ENCODE peak calls at places on chromosomes 7 and 10, in six cellular contexts. J is dorsolateral prefrontal cortex, E is fibroblast of lung, M is ascending aorta, V is A549, B is pancreas. G is an unnamed sample.

GRCh38 chr10:37803269-37803668 is 54.1 kb downstream of the ZNF248 start:
- DNase-seq in B (no peak), M (no peak), E (no peak), J (no peak), V (no peak), G (no peak)

GRCh38 chr7:115910541-115911164 is 119.9 kb downstream of the TFEC start:
- DNase-seq in M (no peak), V (no peak), B (no peak), J (no peak), E (peak), G (peak)

GRCh38 chr7:66076459-66077329 is 1.1 kb downstream of the ASL start:
- DNase-seq in E (no peak), J (no peak), M (no peak), V (no peak), B (peak), G (no peak)

GRCh38 chr10:104806791-104807190 is 165.7 kb downstream of the SORCS3 start:
- DNase-seq in V (no peak), J (no peak), E (no peak), M (no peak), B (no peak), G (no peak)

GRCh38 chr7:44084695-44085094 is 2.4 kb upstream of the POLM start:
- DNase-seq in E (no peak), J (no peak), V (no peak), B (no peak), M (no peak), G (peak)

GRCh38 chr7:76409537-76409936 is at the start of gene SSC4D:
- DNase-seq in B (no peak), M (no peak), J (no peak), V (no peak), E (no peak), G (no peak)

GRCh38 chr10:87862644-87863101 is 660 bp downstream of the KLLN start:
- DNase-seq in J (no peak), M (no peak), B (no peak), E (no peak), V (no peak), G (no peak)

GRCh38 chr7:115135111-115135510 is 213.2 kb downstream of the MDFIC start:
- DNase-seq in V (no peak), E (no peak), B (no peak), M (no peak), J (no peak), G (no peak)

GRCh38 chr7:147193476-147193875 is 1076.9 kb downstream of the CNTNAP2 start:
- DNase-seq in B (no peak), J (no peak), M (no peak), E (no peak), V (no peak), G (no peak)

GRCh38 chr7:66952343-66953043 is 31.5 kb downstream of the TMEM248 start:
- DNase-seq in B (no peak), E (peak), M (no peak), J (no peak), V (peak), G (peak)

GRCh38 chr7:35430547-35431153 is 176.8 kb upstream of the TBX20 start:
- DNase-seq in V (no peak), E (no peak), B (no peak), J (no peak), M (no peak), G (peak)

GRCh38 chr7:24200407-24200806 is 83.6 kb upstream of the NPY start:
- DNase-seq in E (no peak), M (no peak), J (no peak), V (no peak), B (no peak), G (no peak)

GRCh38 chr10:113424984-113425383 is 127.9 kb upstream of the HABP2 start:
- DNase-seq in M (no peak), B (no peak), J (no peak), E (no peak), V (no peak), G (no peak)

GRCh38 chr7:116177009-116177408 is 33.3 kb upstream of the TES start:
- DNase-seq in B (no peak), M (no peak), E (peak), J (no peak), V (no peak), G (peak)

GRCh38 chr7:37826825-37827224 is 21.6 kb upstream of the NME8 start:
- DNase-seq in B (no peak), M (no peak), V (no peak), E (no peak), J (no peak), G (no peak)

GRCh38 chr10:122019414-122019975 is 30.5 kb downstream of the TACC2 start:
- DNase-seq in J (no peak), M (no peak), B (peak), E (no peak), V (no peak), G (no peak)

GRCh38 chr7:73905360-73905759 is 44.4 kb downstream of the TMEM270 start:
- DNase-seq in M (no peak), V (no peak), J (no peak), E (no peak), B (no peak), G (no peak)

GRCh38 chr7:105512926-105513526 is 9.0 kb downstream of the PUS7 start:
- DNase-seq in M (no peak), J (no peak), V (no peak), B (no peak), E (no peak), G (no peak)

GRCh38 chr7:4797858-4798705 is 22.7 kb downstream of the AP5Z1 start:
- DNase-seq in B (no peak), V (peak), J (peak), M (no peak), E (peak), G (peak)

GRCh38 chr10:79074732-79075131 is 6.0 kb downstream of the ZMIZ1 start:
- DNase-seq in M (no peak), V (no peak), B (peak), E (no peak), J (no peak), G (no peak)

GRCh38 chr10:48551796-48552591 is 52.9 kb downstream of the ARHGAP22 start:
- DNase-seq in B (no peak), J (no peak), M (no peak), V (peak), E (peak), G (peak)

GRCh38 chr10:88389456-88389855 is 193.7 kb downstream of the RNLS start:
- DNase-seq in B (peak), M (no peak), V (no peak), E (peak), J (no peak), G (peak)

GRCh38 chr7:13731643-13732042 is 257.8 kb downstream of the ETV1 start:
- DNase-seq in V (no peak), J (no peak), B (no peak), M (no peak), E (peak), G (no peak)

GRCh38 chr7:74312418-74313021 is 23.3 kb downstream of the CLIP2 start:
- DNase-seq in B (no peak), J (no peak), V (no peak), E (no peak), M (no peak), G (no peak)

DNA sequence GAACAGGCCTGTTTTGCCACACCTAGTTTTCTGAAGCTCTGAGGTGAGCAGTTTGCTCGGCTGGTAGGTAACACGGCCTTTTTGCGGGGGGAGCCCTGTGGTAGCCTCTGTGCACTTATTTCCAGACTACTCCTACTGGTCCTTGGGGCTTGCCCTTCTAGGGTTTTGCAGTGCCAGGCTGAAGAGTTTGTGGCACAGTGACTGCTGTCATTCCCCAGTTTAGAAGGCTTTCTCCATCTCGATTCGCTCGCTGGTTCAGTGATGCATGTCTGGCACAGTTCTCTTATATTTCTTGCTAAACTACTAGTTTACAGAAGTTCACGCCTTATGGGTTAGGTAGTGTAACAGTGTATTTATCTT is 711 bp downstream of the KIF20B start:
- DNase-seq in E (peak), J (no peak), M (no peak), V (peak), B (no peak), G (no peak)
- H3K4me3 ChIP-seq in E (peak), J (peak), M (peak), V (peak), B (no peak), G (peak)

DNA sequence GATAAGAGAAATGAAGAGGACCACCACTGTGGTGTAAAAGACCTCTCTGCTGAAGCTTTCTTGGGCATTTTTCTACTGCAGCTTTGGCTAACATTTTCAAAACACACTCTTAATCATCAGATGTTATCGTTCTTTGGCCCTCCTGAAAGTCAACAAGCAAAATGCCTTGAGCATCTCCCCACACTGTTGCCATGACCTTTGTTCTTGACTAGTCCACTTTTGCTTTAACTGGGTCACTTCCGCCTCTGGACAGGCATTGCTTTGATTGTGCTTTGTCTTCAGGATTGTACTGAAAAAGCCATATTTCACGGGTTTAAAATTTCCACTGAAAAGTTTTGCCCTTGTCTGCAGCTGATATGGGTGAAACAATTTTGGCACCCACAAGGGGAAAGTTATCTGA is 107.8 kb upstream of the CXCL12 start:
- DNase-seq in E (no peak), V (no peak), B (no peak), J (no peak), M (no peak), G (no peak)
- TF ChIP-seq CTCF in E (no peak), V (no peak), B (no peak), J (no peak), M (no peak), G (no peak)

DNA sequence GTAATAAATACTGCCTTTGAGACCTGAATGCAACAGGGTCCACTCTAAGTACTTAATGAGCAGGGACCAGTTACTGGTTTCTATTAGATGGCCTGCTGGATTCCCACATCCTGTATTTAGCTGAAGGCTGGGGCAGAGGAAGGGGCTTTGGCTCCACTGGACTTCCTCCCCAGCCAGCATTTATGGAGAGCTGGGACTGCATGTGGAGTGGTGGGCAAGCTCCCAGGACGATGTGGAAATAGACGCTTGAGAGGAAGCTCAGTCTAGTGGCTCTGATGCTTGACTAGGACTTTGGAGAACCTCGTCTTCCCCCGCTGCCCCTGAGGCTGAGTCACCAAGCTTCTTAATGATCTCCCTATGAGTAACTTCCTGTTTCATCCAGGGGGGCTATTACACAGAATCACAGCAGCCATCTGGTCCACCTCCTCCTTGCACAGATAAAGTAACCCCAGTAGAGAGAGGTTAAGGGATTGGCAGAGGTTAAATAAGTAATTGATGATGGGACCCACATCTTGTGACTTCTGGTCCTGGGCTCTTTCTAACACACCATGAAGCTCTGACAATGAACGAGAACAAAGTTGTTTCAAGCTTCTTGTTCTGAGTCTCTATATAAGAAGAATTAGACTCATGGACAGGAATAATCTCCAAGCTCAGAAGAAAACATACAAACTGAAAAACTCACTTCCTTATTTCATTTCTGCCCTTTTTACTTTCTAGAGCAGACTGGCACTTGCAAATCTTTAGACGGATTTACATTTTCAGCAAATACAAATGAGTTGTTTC is 126.2 kb downstream of the PRPF18 start:
- DNase-seq in M (peak), V (peak), J (no peak), B (peak), E (peak), G (peak)
- H3K4me3 ChIP-seq in M (no peak), V (no peak), J (no peak), B (no peak), E (no peak), G (no peak)

GRCh38 chr10:5666324-5667220 is at the start of gene ASB13:
- DNase-seq in V (peak), M (no peak), B (peak), E (peak), J (peak), G (peak)

GRCh38 chr10:5661043-5661442 is 5.4 kb downstream of the ASB13 start:
- DNase-seq in M (no peak), V (no peak), B (no peak), J (no peak), E (no peak), G (no peak)

GRCh38 chr10:5662708-5663579 is 3.5 kb downstream of the ASB13 start:
- DNase-seq in V (no peak), J (no peak), M (no peak), E (no peak), B (no peak), G (no peak)

GRCh38 chr10:5665380-5666323 is 743 bp downstream of the ASB13 start:
- DNase-seq in E (no peak), V (peak), M (no peak), B (peak), J (no peak), G (peak)

GRCh38 chr10:5663692-5664427 is 2.5 kb downstream of the ASB13 start:
- DNase-seq in J (no peak), M (no peak), B (no peak), E (no peak), V (peak), G (no peak)
- TF ChIP-seq CTCF in J (no peak), M (no peak), B (no peak), E (peak), V (no peak), G (no peak)

GRCh38 chr7:8567626-8568025 is 134.2 kb downstream of the NXPH1 start:
- DNase-seq in V (no peak), M (no peak), J (no peak), B (no peak), E (no peak), G (no peak)
- H3K4me3 ChIP-seq in V (no peak), M (no peak), J (no peak), B (no peak), E (no peak), G (no peak)

DNA sequence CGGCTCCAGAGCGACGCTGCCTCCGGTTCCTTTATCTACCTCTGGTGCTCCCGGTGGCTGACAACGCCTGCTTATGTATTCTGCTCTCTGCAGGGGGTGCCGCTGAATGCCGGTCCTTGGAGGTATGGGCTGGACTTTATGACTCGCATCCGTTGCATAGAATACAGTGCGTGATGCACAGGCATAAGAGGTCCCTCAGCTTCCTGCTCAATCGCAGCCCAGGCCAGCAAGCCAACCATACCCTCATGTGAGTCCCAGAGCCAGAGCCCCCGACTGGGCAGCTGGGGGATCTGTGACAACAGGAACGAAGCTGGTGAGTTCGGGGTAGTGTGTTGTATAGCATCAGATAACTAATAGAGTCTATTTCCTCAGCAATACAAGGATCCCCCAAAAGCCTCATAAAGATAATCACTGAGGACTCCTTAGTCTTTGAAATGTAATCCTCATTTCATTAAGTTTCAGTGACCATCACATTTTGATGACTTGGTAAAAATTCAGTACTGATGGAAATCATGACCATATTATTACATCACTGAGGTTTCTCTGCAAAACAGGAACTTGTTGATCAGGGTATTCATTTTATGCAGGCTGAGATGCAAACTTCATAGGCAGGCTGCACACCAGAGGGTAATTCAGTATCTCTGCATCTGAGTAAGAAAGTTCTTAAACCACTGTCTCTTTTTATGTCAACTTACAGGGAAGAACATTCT is 607.8 kb downstream of the PTPRN2 start:
- DNase-seq in M (no peak), E (no peak), J (no peak), B (no peak), V (no peak), G (no peak)
- TF ChIP-seq CTCF in M (no peak), E (no peak), J (no peak), B (no peak), V (no peak), G (no peak)

GRCh38 chr10:32960022-32960421 is 2.0 kb upstream of the ITGB1 start:
- DNase-seq in M (no peak), J (no peak), E (peak), V (no peak), B (no peak), G (no peak)
- H3K4me3 ChIP-seq in M (peak), J (no peak), E (peak), V (peak), B (no peak), G (peak)